ENCODE peak calls at places on chromosomes 4 and X, in four cellular contexts. Q, D, E and J are unnamed samples.
A peak's percentile ranks its signal among the peaks of the same experiment; 100 is the strongest.

GRCh38 chrX:150199803-150200202 is 163.3 kb upstream of the MAMLD1 start:
- DNase-seq in Q (no peak), D (no peak), E (no peak), J (peak; percentile 40)

GRCh38 chr4:130403221-130403620 is 1307.3 kb downstream of the C4orf33 start:
- DNase-seq in Q (no peak), D (no peak), E (no peak), J (no peak)

GRCh38 chr4:143406523-143406922 is 69.8 kb downstream of the GAB1 start:
- DNase-seq in Q (peak; percentile 1), D (peak; percentile 62), E (no peak), J (no peak)

GRCh38 chr4:7044415-7044930 is 1.3 kb downstream of the TADA2B start:
- DNase-seq in Q (no peak), D (no peak), E (no peak), J (no peak)

GRCh38 chr4:43560047-43560446 is 667.5 kb downstream of the GRXCR1 start:
- DNase-seq in Q (no peak), D (peak; percentile 39), E (no peak), J (no peak)

GRCh38 chr4:59518005-59518823 is 1681.9 kb upstream of the ADGRL3 start:
- DNase-seq in Q (no peak), D (no peak), E (no peak), J (peak; percentile 65)

GRCh38 chrX:150162141-150162540 is 201.0 kb upstream of the MAMLD1 start:
- DNase-seq in Q (peak; percentile 15), D (no peak), E (peak; percentile 58), J (no peak)

GRCh38 chr4:156568041-156568440 is 403.6 kb downstream of the PDGFC start:
- DNase-seq in Q (no peak), D (no peak), E (peak; percentile 95), J (no peak)

GRCh38 chrX:50452782-50453181 is 17.8 kb downstream of the DGKK start:
- DNase-seq in Q (no peak), D (no peak), E (no peak), J (no peak)

GRCh38 chrX:111869639-111870034 is 6.3 kb upstream of the TRPC5OS start:
- DNase-seq in Q (peak; percentile 56), D (peak; percentile 52), E (peak; percentile 37), J (no peak)

GRCh38 chr4:113316879-113317278 is 267.4 kb downstream of the ANK2 start:
- DNase-seq in Q (no peak), D (no peak), E (no peak), J (no peak)

GRCh38 chrX:72141372-72142004 is 9.8 kb upstream of the RTL5 start:
- DNase-seq in Q (no peak), D (no peak), E (peak; percentile 15), J (no peak)

GRCh38 chr4:144627663-144628076 is 18.3 kb upstream of the HHIP start:
- DNase-seq in Q (no peak), D (no peak), E (peak; percentile 84), J (no peak)

GRCh38 chrX:112832481-112833095 is 8.0 kb downstream of the AMOT start:
- DNase-seq in Q (peak; percentile 81), D (no peak), E (peak; percentile 69), J (no peak)

GRCh38 chrX:154727418-154728323 is 23.2 kb downstream of the GAB3 start:
- DNase-seq in Q (peak; percentile 36), D (peak; percentile 35), E (peak; percentile 55), J (no peak)

GRCh38 chrX:40169193-40170086 is 71.7 kb upstream of the BCOR start:
- DNase-seq in Q (peak; percentile 78), D (peak; percentile 94), E (peak; percentile 61), J (peak; percentile 90)

GRCh38 chr4:1331591-1332353 is 15.2 kb upstream of the UVSSA start:
- DNase-seq in Q (no peak), D (no peak), E (no peak), J (peak; percentile 69)

GRCh38 chrX:2492536-2493218 is 8.1 kb downstream of the DHRSX start:
- DNase-seq in Q (no peak), D (no peak), E (no peak), J (peak; percentile 67)

GRCh38 chr4:111781611-111782010 is 363.6 kb upstream of the FAM241A start:
- DNase-seq in Q (no peak), D (no peak), E (peak; percentile 66), J (no peak)

GRCh38 chrX:11629593-11630211 is 36.0 kb downstream of the ARHGAP6 start:
- DNase-seq in Q (no peak), D (no peak), E (peak; percentile 42), J (no peak)

GRCh38 chrX:2513120-2513664 is 12.4 kb upstream of the DHRSX start:
- DNase-seq in Q (no peak), D (no peak), E (no peak), J (peak; percentile 34)

GRCh38 chr4:81237791-81238190 is 22.8 kb upstream of the PRKG2 start:
- DNase-seq in Q (no peak), D (no peak), E (peak; percentile 30), J (no peak)

GRCh38 chr4:10303291-10303690 is 153.9 kb downstream of the ZNF518B start:
- DNase-seq in Q (no peak), D (no peak), E (no peak), J (no peak)

GRCh38 chr4:23680616-23681518 is 209.0 kb downstream of the PPARGC1A start:
- DNase-seq in Q (no peak), D (peak; percentile 3), E (no peak), J (no peak)

GRCh38 chr4:6986781-6987565 is 56.2 kb upstream of the TADA2B start:
- DNase-seq in Q (peak; percentile 92), D (peak; percentile 79), E (peak; percentile 70), J (peak; percentile 99)